ENCODE peak calls at places on chromosomes 16 and 17, in six cellular contexts. X is HT1080; W is Karpas-422; T is NCI-H1092; D is stimulated activated CD4-positive, alpha-beta T cell treated with anti-CD3 and anti-CD28 coated beads, Interleukin-15, amount 100 ng/mL, for 1 hour; I is caudate nucleus. U is an unnamed sample.
A peak's percentile ranks its signal among the peaks of the same experiment; 100 is the strongest.

GRCh38 chr17:63785556-63785955 is 11.6 kb downstream of the DDX42 start:
- DNase-seq in T (no peak), D (no peak), X (peak; percentile 75), W (no peak), I (no peak), U (no peak)

GRCh38 chr17:56395787-56396186 is 197.7 kb upstream of the NOG start:
- DNase-seq in W (no peak), T (no peak), D (no peak), I (no peak), X (no peak), U (no peak)

GRCh38 chr17:29844339-29845048 is 85.5 kb downstream of the SSH2 start:
- DNase-seq in W (no peak), D (no peak), T (no peak), X (no peak), I (no peak), U (peak; percentile 13)

GRCh38 chr17:28368306-28368831 is 1.7 kb downstream of the VTN start:
- DNase-seq in I (no peak), X (no peak), D (no peak), W (no peak), T (no peak), U (no peak)

GRCh38 chr16:424033-424622 is 1.3 kb upstream of the RAB11FIP3 start:
- DNase-seq in X (peak; percentile 95), T (no peak), W (no peak), I (peak; percentile 52), D (no peak), U (peak; percentile 91)

GRCh38 chr16:1584926-1585487 is 26.9 kb downstream of the IFT140 start:
- DNase-seq in W (no peak), I (no peak), D (no peak), X (no peak), T (no peak), U (no peak)

GRCh38 chr16:21526923-21527807 is 72.2 kb upstream of the METTL9 start:
- DNase-seq in W (no peak), D (no peak), T (no peak), X (no peak), I (no peak), U (no peak)

GRCh38 chr17:50177983-50178834 is 12.4 kb downstream of the SGCA start:
- DNase-seq in I (peak; percentile 26), X (peak; percentile 97), T (no peak), D (no peak), W (peak; percentile 85), U (peak; percentile 99)

GRCh38 chr17:2735896-2736295 is 13.6 kb downstream of the CCDC92B start:
- DNase-seq in D (no peak), T (no peak), W (no peak), X (no peak), I (no peak), U (no peak)

GRCh38 chr17:63439682-63440081 is 6.4 kb downstream of the CYB561 start:
- DNase-seq in W (no peak), T (no peak), I (no peak), X (peak; percentile 60), D (no peak), U (peak; percentile 47)

GRCh38 chr16:81921415-81921814 is 89.9 kb downstream of the SDR42E1 start:
- DNase-seq in I (no peak), T (no peak), X (no peak), W (no peak), D (no peak), U (no peak)

GRCh38 chr17:63985387-63986140 is 12.6 kb upstream of the PRR29 start:
- DNase-seq in D (no peak), T (no peak), I (no peak), X (no peak), W (no peak), U (no peak)

GRCh38 chr16:55643161-55643970 is 12.4 kb upstream of the SLC6A2 start:
- DNase-seq in D (no peak), T (no peak), I (no peak), X (peak; percentile 8), W (no peak), U (no peak)

GRCh38 chr17:43719578-43719977 is 39.0 kb downstream of the SOST start:
- DNase-seq in W (peak; percentile 52), I (no peak), X (no peak), T (no peak), D (no peak), U (no peak)

GRCh38 chr17:3004925-3005324 is 58.5 kb downstream of the OR1D5 start:
- DNase-seq in T (no peak), W (peak; percentile 74), X (no peak), I (no peak), D (no peak), U (no peak)

GRCh38 chr17:47905221-47905733 is 9.2 kb downstream of the SP2 start:
- DNase-seq in D (no peak), T (no peak), X (no peak), I (peak; percentile 12), W (no peak), U (no peak)

GRCh38 chr17:68981288-68981687 is 26.1 kb upstream of the ABCA8 start:
- DNase-seq in D (no peak), X (peak; percentile 39), I (no peak), W (no peak), T (no peak), U (no peak)

GRCh38 chr17:36608794-36609497 is 7.6 kb downstream of the MRM1 start:
- DNase-seq in I (peak; percentile 29), X (no peak), T (peak; percentile 74), W (peak; percentile 80), D (no peak), U (peak; percentile 51)

GRCh38 chr17:55770220-55770870 is 19.5 kb downstream of the PCTP start:
- DNase-seq in T (peak; percentile 28), D (no peak), X (peak; percentile 42), W (peak; percentile 77), I (no peak), U (peak; percentile 23)

GRCh38 chr16:89350701-89351380 is 133.3 kb downstream of the ZNF778 start:
- DNase-seq in W (no peak), T (no peak), D (no peak), I (peak; percentile 9), X (no peak), U (peak; percentile 32)